ENCODE peak calls at places on chromosomes 4 and X, in ten cellular contexts. P is heart left ventricle, I is endothelial cell of umbilical vein, M is K562, J is transverse colon, G is stomach, K is IMR-90, E is body of pancreas, U is sigmoid colon, N is upper lobe of left lung. L is an unnamed sample.

GRCh38 chrX:105703876-105704275 is 118.5 kb upstream of the NRK start:
- DNase-seq in I (no peak), J (no peak), N (no peak), K (no peak), P (no peak), U (no peak), G (no peak), M (no peak), E (no peak), L (no peak)

GRCh38 chr4:90190510-90190909 is 63.3 kb downstream of the CCSER1 start:
- DNase-seq in M (no peak), E (no peak), P (no peak), N (no peak), I (no peak), K (no peak), U (no peak), G (no peak), J (no peak), L (no peak)

GRCh38 chr4:98646422-98646821 is 12.0 kb downstream of the TSPAN5 start:
- DNase-seq in G (no peak), P (no peak), I (no peak), E (no peak), U (no peak), M (no peak), K (no peak), J (no peak), N (no peak), L (no peak)

GRCh38 chr4:158139086-158139485 is 33.7 kb downstream of the GASK1B start:
- DNase-seq in E (no peak), M (no peak), G (no peak), P (no peak), N (no peak), U (no peak), J (no peak), K (peak; percentile 45), I (no peak), L (no peak)

GRCh38 chrX:101507986-101508385 is 22.7 kb downstream of the ARMCX4 start:
- DNase-seq in K (no peak), U (no peak), P (no peak), E (no peak), G (no peak), M (no peak), J (no peak), I (no peak), N (no peak), L (no peak)

GRCh38 chrX:20015422-20015821 is 24.6 kb upstream of the BCLAF3 start:
- DNase-seq in I (no peak), G (no peak), J (no peak), P (no peak), E (no peak), N (no peak), M (no peak), U (no peak), K (no peak), L (no peak)

GRCh38 chr4:74531952-74532794 is 87.2 kb downstream of the AREG start:
- DNase-seq in P (no peak), G (no peak), I (peak; percentile 87), N (no peak), E (peak; percentile 18), J (no peak), M (peak; percentile 63), K (peak; percentile 87), U (no peak), L (no peak)

GRCh38 chr4:5998333-5998936 is 19.8 kb downstream of the C4orf50 start:
- DNase-seq in J (peak; percentile 41), U (peak; percentile 68), G (peak; percentile 66), N (no peak), I (peak; percentile 46), E (peak; percentile 65), P (no peak), M (peak; percentile 64), K (peak; percentile 61), L (no peak)

GRCh38 chr4:16245241-16245640 is 19.0 kb upstream of the TAPT1 start:
- DNase-seq in K (no peak), U (no peak), E (no peak), M (no peak), N (no peak), G (no peak), P (no peak), J (no peak), I (no peak), L (no peak)

GRCh38 chrX:112614640-112615039 is 65.1 kb downstream of the LHFPL1 start:
- DNase-seq in N (no peak), U (no peak), K (peak; percentile 63), I (no peak), E (no peak), J (no peak), G (no peak), P (no peak), M (no peak), L (no peak)

GRCh38 chrX:25858273-25858880 is 279.8 kb upstream of the MAGEB18 start:
- DNase-seq in G (no peak), J (no peak), M (no peak), U (no peak), N (no peak), K (no peak), P (no peak), E (no peak), I (peak; percentile 73), L (no peak)

GRCh38 chr4:8383451-8384160 is 56.9 kb downstream of the ACOX3 start:
- DNase-seq in N (no peak), J (no peak), P (no peak), U (no peak), I (no peak), M (no peak), K (peak; percentile 42), G (no peak), E (peak; percentile 11), L (no peak)

GRCh38 chrX:12770440-12770839 is 20.8 kb upstream of the PRPS2 start:
- DNase-seq in E (no peak), J (no peak), U (no peak), I (peak; percentile 20), N (no peak), P (no peak), M (no peak), G (no peak), K (peak; percentile 30), L (no peak)

GRCh38 chrX:48961585-48962091 is 4.2 kb upstream of the OTUD5 start:
- DNase-seq in J (peak; percentile 25), G (no peak), I (peak; percentile 24), E (peak; percentile 22), P (no peak), U (no peak), K (peak; percentile 27), N (no peak), M (peak; percentile 87), L (no peak)

GRCh38 chr4:176534566-176534965 is 214.8 kb downstream of the SPCS3 start:
- DNase-seq in U (no peak), E (no peak), K (peak; percentile 95), G (no peak), N (no peak), I (no peak), M (no peak), J (no peak), P (no peak), L (no peak)

GRCh38 chrX:109600114-109600710 is 24.8 kb downstream of the KCNE5 start:
- DNase-seq in G (no peak), P (peak; percentile 33), E (peak; percentile 2), M (no peak), J (no peak), U (no peak), I (no peak), K (no peak), N (peak; percentile 45), L (peak; percentile 13)

GRCh38 chr4:165328708-165329107 is 1.2 kb downstream of the MSMO1 start:
- DNase-seq in N (no peak), E (no peak), M (no peak), U (no peak), P (no peak), I (peak; percentile 9), J (no peak), K (no peak), G (no peak), L (no peak)

GRCh38 chrX:307261-308111 is 11.1 kb downstream of the GTPBP6 start:
- DNase-seq in N (no peak), M (no peak), I (no peak), U (peak; percentile 58), J (no peak), G (no peak), E (no peak), K (no peak), P (peak; percentile 61), L (no peak)
- TF ChIP-seq POLR2A in N (no peak), M (no peak), I (no peak), U (no peak), J (no peak), G (no peak), E (no peak), K (no peak), P (no peak), L (no peak)

GRCh38 chr4:121597346-121597934 is 99.3 kb downstream of the ANXA5 start:
- DNase-seq in P (no peak), E (no peak), M (no peak), J (no peak), G (no peak), I (no peak), U (no peak), N (no peak), K (peak; percentile 5), L (no peak)
- TF ChIP-seq CTCF in P (no peak), E (no peak), M (no peak), J (no peak), G (no peak), I (no peak), U (no peak), N (no peak), K (no peak), L (no peak)

DNA sequence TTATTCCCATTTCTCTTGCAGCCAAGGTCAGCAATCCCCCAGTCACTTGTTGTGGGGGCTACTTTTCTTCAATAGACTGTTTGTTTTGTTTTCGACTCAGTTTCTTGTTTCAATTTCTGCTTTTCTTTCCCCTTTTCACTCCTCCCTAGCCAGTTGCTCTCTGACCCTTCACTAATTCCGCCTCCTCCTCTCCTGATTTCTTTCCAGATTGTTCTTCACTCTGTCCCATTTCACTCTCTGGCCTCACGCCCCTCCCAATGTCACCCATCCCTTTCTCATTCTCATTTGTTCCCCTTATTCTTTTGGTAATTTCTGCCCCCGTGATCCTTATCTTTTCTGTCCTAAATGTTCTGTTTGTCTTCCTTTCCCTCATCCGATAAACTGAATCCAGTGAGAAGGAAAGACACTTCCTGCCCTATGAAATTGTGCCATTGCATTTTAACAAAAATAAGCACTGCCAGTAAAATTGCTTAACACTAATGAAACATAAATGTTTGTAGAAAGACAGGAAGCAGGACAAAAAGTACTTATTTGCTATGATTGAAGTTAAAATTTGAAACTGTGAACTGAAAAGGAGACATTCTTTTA is 94.5 kb upstream of the RASGEF1B start:
- DNase-seq in M (no peak), K (no peak), N (no peak), P (no peak), U (no peak), I (no peak), E (no peak), G (no peak), J (no peak), L (no peak)
- TF ChIP-seq POLR2A in M (no peak), K (no peak), N (no peak), P (no peak), U (no peak), I (no peak), E (no peak), G (no peak), J (no peak), L (no peak)

DNA sequence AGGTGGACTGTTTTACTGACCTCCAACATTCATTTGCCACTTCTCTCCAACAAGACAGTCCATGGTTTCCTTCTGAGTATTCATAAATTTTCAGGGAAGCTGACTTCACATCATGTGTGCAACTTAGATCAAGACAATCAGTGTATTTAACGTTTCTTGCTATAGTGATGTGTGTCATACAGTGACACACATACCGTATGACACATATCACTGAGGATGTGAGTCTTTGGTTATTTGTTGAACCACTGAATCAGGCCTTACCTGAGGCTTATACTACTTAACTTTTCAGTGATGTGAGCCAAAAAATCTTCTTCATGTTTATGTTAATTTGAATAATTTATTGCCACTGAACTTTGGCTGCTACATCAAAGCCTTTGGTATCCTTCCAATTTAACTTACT is 166.8 kb downstream of the BMPR1B start:
- DNase-seq in K (no peak), N (no peak), J (no peak), P (no peak), G (no peak), I (no peak), E (no peak), M (no peak), U (no peak), L (no peak)
- TF ChIP-seq CTCF in K (no peak), N (no peak), J (no peak), P (no peak), G (no peak), I (no peak), E (no peak), M (no peak), U (no peak), L (no peak)